ENCODE peak calls at places on chromosomes 16 and 17, in six cellular contexts. One of them, this sample, is unnamed.

GRCh38 chr16:28155293-28155692 is 56.5 kb downstream of the XPO6 start:
- DNase-seq in A549: no peak
- DNase-seq in mucosa of descending colon: no peak
- DNase-seq in left ventricle myocardium inferior: no peak
- DNase-seq in colonic mucosa: no peak
- DNase-seq in stomach: no peak
- DNase-seq in this sample: no peak

GRCh38 chr16:19754644-19755036 is 36.6 kb downstream of the IQCK start:
- DNase-seq in A549: no peak
- DNase-seq in mucosa of descending colon: no peak
- DNase-seq in left ventricle myocardium inferior: no peak
- DNase-seq in colonic mucosa: no peak
- DNase-seq in stomach: no peak
- DNase-seq in this sample: no peak

GRCh38 chr17:63578027-63578768 is 22.5 kb upstream of the TACO1 start:
- DNase-seq in A549: no peak
- DNase-seq in mucosa of descending colon: no peak
- DNase-seq in left ventricle myocardium inferior: no peak
- DNase-seq in colonic mucosa: no peak
- DNase-seq in stomach: no peak
- DNase-seq in this sample: no peak

GRCh38 chr17:30323262-30323894 is 10.5 kb downstream of the TMIGD1 start:
- DNase-seq in A549: no peak
- DNase-seq in mucosa of descending colon: no peak
- DNase-seq in left ventricle myocardium inferior: no peak
- DNase-seq in colonic mucosa: no peak
- DNase-seq in stomach: no peak
- DNase-seq in this sample: no peak

GRCh38 chr16:2224183-2224486 is 744 bp downstream of the E4F1 start:
- DNase-seq in A549: no peak
- DNase-seq in mucosa of descending colon: no peak
- DNase-seq in left ventricle myocardium inferior: no peak
- DNase-seq in colonic mucosa: no peak
- DNase-seq in stomach: no peak
- DNase-seq in this sample: no peak

GRCh38 chr17:17781591-17782424 is 55.0 kb downstream of the SREBF1 start:
- DNase-seq in A549: peak; percentile 43
- DNase-seq in mucosa of descending colon: peak; percentile 61
- DNase-seq in left ventricle myocardium inferior: peak; percentile 85
- DNase-seq in colonic mucosa: peak; percentile 70
- DNase-seq in stomach: peak; percentile 84
- DNase-seq in this sample: peak; percentile 83

GRCh38 chr17:38562215-38562569 is 43.6 kb downstream of the SRCIN1 start:
- DNase-seq in A549: no peak
- DNase-seq in mucosa of descending colon: no peak
- DNase-seq in left ventricle myocardium inferior: no peak
- DNase-seq in colonic mucosa: no peak
- DNase-seq in stomach: no peak
- DNase-seq in this sample: no peak

GRCh38 chr16:82603784-82604411 is 22.9 kb upstream of the CDH13 start:
- DNase-seq in A549: no peak
- DNase-seq in mucosa of descending colon: peak; percentile 60
- DNase-seq in left ventricle myocardium inferior: peak; percentile 39
- DNase-seq in colonic mucosa: peak; percentile 29
- DNase-seq in stomach: peak; percentile 35
- DNase-seq in this sample: no peak

GRCh38 chr17:38877130-38877851 is 7.4 kb downstream of the LASP1 start:
- DNase-seq in A549: no peak
- DNase-seq in mucosa of descending colon: no peak
- DNase-seq in left ventricle myocardium inferior: no peak
- DNase-seq in colonic mucosa: no peak
- DNase-seq in stomach: no peak
- DNase-seq in this sample: no peak

GRCh38 chr16:84614914-84615813 is 2.7 kb downstream of the COTL1 start:
- DNase-seq in A549: no peak
- DNase-seq in mucosa of descending colon: no peak
- DNase-seq in left ventricle myocardium inferior: no peak
- DNase-seq in colonic mucosa: no peak
- DNase-seq in stomach: no peak
- DNase-seq in this sample: no peak

GRCh38 chr17:49381793-49382192 is 19.7 kb upstream of the ZNF652 start:
- DNase-seq in A549: no peak
- DNase-seq in mucosa of descending colon: no peak
- DNase-seq in left ventricle myocardium inferior: no peak
- DNase-seq in colonic mucosa: no peak
- DNase-seq in stomach: no peak
- DNase-seq in this sample: no peak

GRCh38 chr17:72514888-72515287 is 394.1 kb downstream of the SOX9 start:
- DNase-seq in A549: no peak
- DNase-seq in mucosa of descending colon: no peak
- DNase-seq in left ventricle myocardium inferior: peak; percentile 53
- DNase-seq in colonic mucosa: no peak
- DNase-seq in stomach: no peak
- DNase-seq in this sample: no peak

GRCh38 chr17:57600092-57600491 is 145.0 kb downstream of the CCDC182 start:
- DNase-seq in A549: no peak
- DNase-seq in mucosa of descending colon: no peak
- DNase-seq in left ventricle myocardium inferior: no peak
- DNase-seq in colonic mucosa: no peak
- DNase-seq in stomach: no peak
- DNase-seq in this sample: no peak

GRCh38 chr16:52912565-52913173 is 140.0 kb downstream of the CHD9NB start:
- DNase-seq in A549: peak; percentile 55
- DNase-seq in mucosa of descending colon: peak; percentile 86
- DNase-seq in left ventricle myocardium inferior: peak; percentile 34
- DNase-seq in colonic mucosa: peak; percentile 81
- DNase-seq in stomach: peak; percentile 85
- DNase-seq in this sample: peak; percentile 66

DNA sequence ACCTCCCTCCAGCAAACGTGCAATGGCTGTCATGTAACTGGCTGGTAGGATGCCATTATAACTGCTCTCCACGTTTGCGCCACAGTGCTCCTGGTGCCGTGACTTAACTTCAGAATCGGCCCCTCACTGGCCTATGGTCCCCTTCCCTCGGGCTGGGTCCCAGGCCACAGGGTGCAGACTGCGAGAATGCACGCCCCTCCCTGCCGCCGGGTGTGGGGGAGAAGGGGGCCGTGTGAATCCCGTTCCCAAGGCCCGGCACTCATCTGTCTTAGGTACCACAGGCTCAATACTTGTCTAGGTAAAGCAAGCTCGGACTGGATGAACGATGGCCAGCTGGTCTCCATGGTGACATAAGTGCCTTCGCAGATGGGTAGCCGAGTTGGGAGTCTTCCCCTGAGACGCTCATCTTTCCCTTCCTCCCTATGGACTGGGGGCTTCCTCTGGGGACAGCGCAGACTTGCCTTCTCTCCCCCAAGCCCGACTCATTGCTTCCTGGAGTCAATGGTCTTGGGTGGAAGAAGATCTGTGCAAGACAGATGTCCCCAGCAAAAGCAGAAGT is 37.8 kb downstream of the TIMM22 start:
- DNase-seq in A549: no peak
- DNase-seq in mucosa of descending colon: no peak
- DNase-seq in left ventricle myocardium inferior: no peak
- DNase-seq in colonic mucosa: no peak
- DNase-seq in stomach: no peak
- DNase-seq in this sample: no peak
- H3K4me1 ChIP-seq in A549: no peaks in the 10 kb centered on the region
- H3K4me1 ChIP-seq in mucosa of descending colon: no peaks in the 10 kb centered on the region
- H3K4me1 ChIP-seq in left ventricle myocardium inferior: peaks cover 81% of the 10 kb centered on the region
- H3K4me1 ChIP-seq in colonic mucosa: no peaks in the 10 kb centered on the region
- H3K4me1 ChIP-seq in stomach: peaks cover 29% of the 10 kb centered on the region
- H3K4me1 ChIP-seq in this sample: peaks cover 14% of the 10 kb centered on the region

GRCh38 chr16:81555660-81556059 is 111.1 kb downstream of the CMIP start:
- DNase-seq in A549: no peak
- DNase-seq in mucosa of descending colon: no peak
- DNase-seq in left ventricle myocardium inferior: no peak
- DNase-seq in colonic mucosa: no peak
- DNase-seq in stomach: no peak
- DNase-seq in this sample: no peak

GRCh38 chr16:81560979-81561657 is 116.5 kb downstream of the CMIP start:
- DNase-seq in A549: no peak
- DNase-seq in mucosa of descending colon: no peak
- DNase-seq in left ventricle myocardium inferior: no peak
- DNase-seq in colonic mucosa: no peak
- DNase-seq in stomach: no peak
- DNase-seq in this sample: no peak

GRCh38 chr16:81558077-81558443 is 113.5 kb downstream of the CMIP start:
- DNase-seq in A549: no peak
- DNase-seq in mucosa of descending colon: peak; percentile 37
- DNase-seq in left ventricle myocardium inferior: no peak
- DNase-seq in colonic mucosa: no peak
- DNase-seq in stomach: no peak
- DNase-seq in this sample: no peak

GRCh38 chr16:81556715-81557284 is 112.2 kb downstream of the CMIP start:
- DNase-seq in A549: no peak
- DNase-seq in mucosa of descending colon: no peak
- DNase-seq in left ventricle myocardium inferior: no peak
- DNase-seq in colonic mucosa: no peak
- DNase-seq in stomach: no peak
- DNase-seq in this sample: no peak

DNA sequence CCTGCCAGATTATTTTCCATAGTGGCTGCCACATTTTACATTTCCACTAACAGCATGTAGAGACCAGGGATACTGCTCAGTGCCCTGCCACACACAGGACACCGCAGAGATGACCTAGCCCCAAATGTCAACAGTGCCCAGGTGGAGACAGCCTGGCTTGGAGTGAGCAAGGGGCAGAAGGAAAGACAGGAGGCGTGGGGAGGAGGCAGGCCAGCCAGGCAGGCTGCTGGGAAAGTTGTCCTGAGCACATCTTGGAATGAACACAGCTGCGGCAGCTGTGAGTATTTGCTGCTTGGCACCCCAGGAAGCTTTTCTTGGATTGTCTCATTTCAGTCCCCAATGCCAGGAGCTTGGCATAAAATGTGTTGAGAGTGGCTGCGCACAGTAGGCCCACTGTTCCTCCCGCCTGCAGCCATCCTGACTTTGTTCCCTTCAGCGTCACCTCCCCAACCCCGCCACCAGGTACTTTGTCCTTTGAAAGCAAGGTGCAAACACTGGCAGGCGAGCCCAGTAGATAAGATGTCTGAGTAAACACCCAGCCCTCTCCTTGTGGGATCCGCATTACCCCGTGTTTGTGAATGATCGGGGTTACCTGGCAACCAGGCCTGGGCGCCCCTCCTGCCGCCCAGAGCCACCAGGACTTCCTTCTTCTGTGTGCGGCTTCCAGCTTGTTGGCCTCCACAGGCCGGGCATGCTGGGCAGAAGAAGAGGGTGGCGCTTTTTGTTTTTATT is 114.0 kb downstream of the CMIP start:
- DNase-seq in A549: peak; percentile 86
- DNase-seq in mucosa of descending colon: peak; percentile 89
- DNase-seq in left ventricle myocardium inferior: no peak
- DNase-seq in colonic mucosa: peak; percentile 93
- DNase-seq in stomach: peak; percentile 92
- DNase-seq in this sample: peak; percentile 82
- TF ChIP-seq CTCF in A549: no peak
- TF ChIP-seq CTCF in mucosa of descending colon: no peak
- TF ChIP-seq CTCF in left ventricle myocardium inferior: no peak
- TF ChIP-seq CTCF in colonic mucosa: no peak
- TF ChIP-seq CTCF in stomach: no peak
- TF ChIP-seq CTCF in this sample: no peak

DNA sequence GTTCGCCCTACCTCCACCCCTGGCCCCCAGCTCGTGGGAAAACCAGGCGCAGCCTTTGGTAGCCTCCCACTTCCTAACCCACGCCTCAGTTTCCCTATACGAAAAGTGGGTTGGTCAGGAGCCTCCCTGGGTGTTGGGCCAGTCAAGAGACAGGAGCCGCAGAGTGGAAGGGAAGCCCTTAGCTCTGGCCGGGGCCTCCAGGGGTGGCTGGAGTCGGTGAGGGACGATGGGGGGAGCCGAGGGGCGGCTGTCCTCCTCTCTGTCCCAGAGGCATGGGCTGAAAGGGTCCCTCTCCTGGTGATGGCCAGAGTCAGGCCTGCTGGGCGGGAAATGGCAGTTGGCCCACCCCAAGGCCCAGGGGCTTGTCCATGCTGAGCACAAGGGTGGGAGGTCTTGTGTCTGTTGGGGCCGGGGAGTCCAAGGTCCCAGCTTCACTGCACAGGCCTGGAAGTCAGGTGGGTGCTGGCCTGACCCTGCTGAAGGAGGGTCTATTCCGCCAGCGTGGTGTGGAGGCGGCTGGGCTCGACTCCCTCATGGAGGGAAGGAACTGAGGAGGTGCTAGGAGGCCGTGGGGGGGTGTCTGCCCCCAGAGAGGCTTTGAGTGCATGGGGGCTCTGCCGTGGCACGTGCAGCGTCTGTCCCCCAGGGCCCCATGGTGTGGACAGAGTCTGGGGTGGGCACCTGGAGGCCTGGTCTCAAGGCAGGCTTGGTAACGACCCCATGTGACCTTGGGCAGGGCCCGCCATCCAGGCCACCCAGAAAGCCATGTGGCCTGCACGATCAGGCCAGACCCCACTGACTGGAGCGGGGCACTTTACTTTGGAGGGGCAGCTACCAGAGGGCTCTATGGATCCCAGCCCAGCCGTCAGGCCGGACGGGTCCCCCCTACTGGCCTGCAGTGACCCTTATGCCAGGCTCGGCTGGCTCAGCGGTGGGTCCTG is 1.1 kb downstream of the SLC16A3 start:
- DNase-seq in A549: no peak
- DNase-seq in mucosa of descending colon: no peak
- DNase-seq in left ventricle myocardium inferior: no peak
- DNase-seq in colonic mucosa: peak; percentile 42
- DNase-seq in stomach: no peak
- DNase-seq in this sample: peak; percentile 74
- H3K4me1 ChIP-seq in A549: peaks cover 42% of the 10 kb centered on the region
- H3K4me1 ChIP-seq in mucosa of descending colon: peaks cover 43% of the 10 kb centered on the region
- H3K4me1 ChIP-seq in left ventricle myocardium inferior: peaks cover 77% of the 10 kb centered on the region
- H3K4me1 ChIP-seq in colonic mucosa: peaks cover 5% of the 10 kb centered on the region
- H3K4me1 ChIP-seq in stomach: peaks cover 65% of the 10 kb centered on the region
- H3K4me1 ChIP-seq in this sample: peaks cover 32% of the 10 kb centered on the region

GRCh38 chr16:74768239-74768638 is 6.4 kb downstream of the FA2H start:
- DNase-seq in A549: no peak
- DNase-seq in mucosa of descending colon: no peak
- DNase-seq in left ventricle myocardium inferior: no peak
- DNase-seq in colonic mucosa: no peak
- DNase-seq in stomach: no peak
- DNase-seq in this sample: peak; percentile 43

GRCh38 chr16:74769791-74770190 is 4.8 kb downstream of the FA2H start:
- DNase-seq in A549: no peak
- DNase-seq in mucosa of descending colon: no peak
- DNase-seq in left ventricle myocardium inferior: no peak
- DNase-seq in colonic mucosa: no peak
- DNase-seq in stomach: no peak
- DNase-seq in this sample: peak; percentile 36

GRCh38 chr16:74767749-74768148 is 6.9 kb downstream of the FA2H start:
- DNase-seq in A549: no peak
- DNase-seq in mucosa of descending colon: no peak
- DNase-seq in left ventricle myocardium inferior: no peak
- DNase-seq in colonic mucosa: no peak
- DNase-seq in stomach: no peak
- DNase-seq in this sample: no peak

GRCh38 chr16:74770826-74771526 is 3.6 kb downstream of the FA2H start:
- DNase-seq in A549: no peak
- DNase-seq in mucosa of descending colon: no peak
- DNase-seq in left ventricle myocardium inferior: no peak
- DNase-seq in colonic mucosa: peak; percentile 39
- DNase-seq in stomach: no peak
- DNase-seq in this sample: peak; percentile 27

GRCh38 chr16:74766729-74767128 is 7.9 kb downstream of the FA2H start:
- DNase-seq in A549: no peak
- DNase-seq in mucosa of descending colon: no peak
- DNase-seq in left ventricle myocardium inferior: no peak
- DNase-seq in colonic mucosa: no peak
- DNase-seq in stomach: no peak
- DNase-seq in this sample: no peak
- TF ChIP-seq CTCF in A549: peak; percentile 11
- TF ChIP-seq CTCF in mucosa of descending colon: no peak
- TF ChIP-seq CTCF in left ventricle myocardium inferior: no peak
- TF ChIP-seq CTCF in colonic mucosa: no peak
- TF ChIP-seq CTCF in stomach: no peak
- TF ChIP-seq CTCF in this sample: no peak

This sample was measured in upper lobe of right lung.